ENCODE peak calls at places on chromosomes 13 and 19, in five cellular contexts. I, Y, O, L and R are unnamed samples. For H3K9me3, the result is how much of the 10 kb centered on the place peaks cover.

GRCh38 chr13:28129911-28130693 is 8.2 kb upstream of the PAN3 start:
- DNase-seq in I (no peak), Y (no peak), O (no peak), L (no peak), R (no peak)

GRCh38 chr13:46551410-46552301 is 1.3 kb upstream of the LRCH1 start:
- DNase-seq in I (peak), Y (peak), O (peak), L (peak), R (peak)

GRCh38 chr13:20175907-20176652 is 15.2 kb upstream of the GJA3 start:
- DNase-seq in I (no peak), Y (no peak), O (no peak), L (no peak), R (no peak)

GRCh38 chr19:14450168-14450874 is 17.2 kb downstream of the PKN1 start:
- DNase-seq in I (peak), Y (peak), O (no peak), L (no peak), R (no peak)

GRCh38 chr19:52270266-52270885 is 989 bp downstream of the ZNF766 start:
- DNase-seq in I (no peak), Y (no peak), O (no peak), L (no peak), R (no peak)

GRCh38 chr19:4425531-4425930 is 23.1 kb downstream of the CHAF1A start:
- DNase-seq in I (no peak), Y (no peak), O (no peak), L (no peak), R (no peak)

GRCh38 chr13:26183416-26183815 is 38.7 kb downstream of the RNF6 start:
- DNase-seq in I (no peak), Y (no peak), O (no peak), L (no peak), R (no peak)

GRCh38 chr13:23778879-23779278 is 110.3 kb downstream of the MIPEP start:
- DNase-seq in I (peak), Y (no peak), O (no peak), L (no peak), R (no peak)

GRCh38 chr13:50309872-50310594 is 294.8 kb downstream of the KCNRG start:
- DNase-seq in I (no peak), Y (no peak), O (no peak), L (no peak), R (no peak)

GRCh38 chr13:46101488-46102289 is 3.1 kb downstream of the CPB2 start:
- DNase-seq in I (no peak), Y (no peak), O (no peak), L (no peak), R (no peak)

GRCh38 chr19:12365372-12366162 is at the start of gene ZNF442:
- DNase-seq in I (peak), Y (peak), O (peak), L (peak), R (peak)

GRCh38 chr19:7624810-7625209 is 4.5 kb downstream of the XAB2 start:
- DNase-seq in I (no peak), Y (no peak), O (no peak), L (no peak), R (no peak)

GRCh38 chr19:45995715-45996385 is 583 bp downstream of the CCDC61 start:
- DNase-seq in I (no peak), Y (no peak), O (no peak), L (no peak), R (no peak)

GRCh38 chr13:104011505-104012270 is 945.5 kb upstream of the SLC10A2 start:
- DNase-seq in I (peak), Y (no peak), O (no peak), L (peak), R (no peak)

GRCh38 chr13:110464547-110465343 is 96.8 kb downstream of the RAB20 start:
- DNase-seq in I (no peak), Y (no peak), O (no peak), L (peak), R (no peak)

GRCh38 chr19:51003316-51003715 is 1.9 kb upstream of the KLK8 start:
- DNase-seq in I (no peak), Y (no peak), O (no peak), L (no peak), R (no peak)

GRCh38 chr13:44698076-44698475 is 121.9 kb upstream of the TSC22D1 start:
- DNase-seq in I (no peak), Y (no peak), O (no peak), L (no peak), R (no peak)

GRCh38 chr13:112722433-112723250 is 32.8 kb downstream of the ATP11A start:
- DNase-seq in I (peak), Y (no peak), O (peak), L (no peak), R (no peak)

GRCh38 chr13:23433171-23434153 is at the start of gene SACS:
- DNase-seq in I (peak), Y (no peak), O (no peak), L (peak), R (peak)

GRCh38 chr13:31012285-31013024 is 80.0 kb downstream of the TEX26 start:
- DNase-seq in I (peak), Y (no peak), O (no peak), L (no peak), R (no peak)

GRCh38 chr19:6241680-6242079 is 38.1 kb downstream of the MLLT1 start:
- DNase-seq in I (no peak), Y (no peak), O (no peak), L (peak), R (peak)

GRCh38 chr13:100347941-100348340 is 240.6 kb downstream of the GGACT start:
- DNase-seq in I (peak), Y (no peak), O (no peak), L (no peak), R (no peak)

GRCh38 chr13:76696370-76696769 is 189.8 kb downstream of the KCTD12 start:
- DNase-seq in I (no peak), Y (no peak), O (no peak), L (no peak), R (no peak)

GRCh38 chr19:38842439-38843174 is 7.2 kb downstream of the HNRNPL start:
- DNase-seq in I (no peak), Y (peak), O (no peak), L (peak), R (no peak)

GRCh38 chr13:110652231-110652730 is 36.9 kb downstream of the NAXD start:
- DNase-seq in I (no peak), Y (no peak), O (no peak), L (no peak), R (peak)

GRCh38 chr13:33483471-33483870 is 197.9 kb upstream of the STARD13 start:
- DNase-seq in I (peak), Y (no peak), O (no peak), L (no peak), R (no peak)

GRCh38 chr19:41735071-41735623 is 20.2 kb upstream of the CEACAM6 start:
- DNase-seq in I (peak), Y (no peak), O (no peak), L (no peak), R (no peak)

GRCh38 chr13:102913924-102914628 is 68.2 kb downstream of the ERCC5 start:
- DNase-seq in I (peak), Y (no peak), O (no peak), L (no peak), R (no peak)

GRCh38 chr19:48858984-48859710 is 9.3 kb downstream of the PLEKHA4 start:
- DNase-seq in I (no peak), Y (peak), O (no peak), L (peak), R (no peak)

GRCh38 chr13:28719656-28720055 is 886 bp upstream of the SLC46A3 start:
- DNase-seq in I (no peak), Y (no peak), O (no peak), L (no peak), R (no peak)

GRCh38 chr19:53881482-53882390 is at the start of gene PRKCG:
- DNase-seq in I (peak), Y (peak), O (no peak), L (peak), R (no peak)

GRCh38 chr19:5436101-5436947 is 18.9 kb upstream of the ZNRF4 start:
- DNase-seq in I (peak), Y (no peak), O (no peak), L (no peak), R (no peak)

GRCh38 chr13:106535552-106536243 is at the start of gene EFNB2:
- DNase-seq in I (peak), Y (peak), O (peak), L (peak), R (peak)

GRCh38 chr13:100096526-100096925 is 7.6 kb downstream of the PCCA start:
- DNase-seq in I (no peak), Y (no peak), O (no peak), L (no peak), R (no peak)

GRCh38 chr13:42561752-42562467 is 12.0 kb upstream of the TNFSF11 start:
- DNase-seq in I (peak), Y (no peak), O (no peak), L (no peak), R (no peak)

GRCh38 chr13:46893221-46893620 is 3.6 kb downstream of the HTR2A start:
- DNase-seq in I (no peak), Y (no peak), O (no peak), L (no peak), R (no peak)

GRCh38 chr13:30179547-30180256 is 127.6 kb downstream of the KATNAL1 start:
- DNase-seq in I (no peak), Y (no peak), O (no peak), L (no peak), R (no peak)

GRCh38 chr19:17488593-17489391 is 18.5 kb downstream of the SLC27A1 start:
- DNase-seq in I (peak), Y (peak), O (no peak), L (no peak), R (no peak)

GRCh38 chr13:52686381-52686780 is 33.7 kb downstream of the SUGT1 start:
- DNase-seq in I (no peak), Y (no peak), O (no peak), L (no peak), R (no peak)

GRCh38 chr19:33746159-33746558 is 50.5 kb upstream of the KCTD15 start:
- DNase-seq in I (no peak), Y (no peak), O (no peak), L (no peak), R (no peak)

DNA sequence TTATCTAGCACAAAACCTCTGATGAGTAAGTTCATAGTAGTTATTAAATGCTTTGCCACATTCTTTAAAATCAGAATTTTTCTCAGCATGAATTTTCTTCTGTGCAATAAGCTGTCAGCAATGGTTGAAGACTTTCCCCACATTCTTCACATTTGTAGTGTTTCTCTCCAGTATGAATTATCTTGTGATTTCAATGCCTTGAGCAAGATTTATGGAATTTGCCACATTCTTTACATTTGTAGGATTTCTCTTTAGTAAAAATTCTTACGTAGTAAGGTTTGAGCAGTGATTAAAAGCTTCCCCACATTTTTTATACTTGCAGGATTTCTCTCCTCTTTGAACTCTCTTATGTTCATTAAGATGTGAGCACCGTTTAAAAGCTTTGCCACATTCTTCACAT is 33.6 kb downstream of the ZNF682 start:
- DNase-seq in I (no peak), Y (no peak), O (no peak), L (no peak), R (no peak)
- H3K9me3 ChIP-seq in I (half or more), Y (under half), O (under half), L (under half), R (under half)

GRCh38 chr19:23328211-23328610 is 67.1 kb downstream of the ZNF91 start:
- DNase-seq in I (no peak), Y (no peak), O (no peak), L (no peak), R (no peak)
- H3K9me3 ChIP-seq in I (under half), Y (under half), O (under half), L (under half), R (under half)

GRCh38 chr19:15495151-15495550 is 13.2 kb upstream of the CYP4F22 start:
- DNase-seq in I (no peak), Y (no peak), O (no peak), L (no peak), R (no peak)
- H3K9me3 ChIP-seq in I (under half), Y (under half), O (under half), L (under half), R (under half)

DNA sequence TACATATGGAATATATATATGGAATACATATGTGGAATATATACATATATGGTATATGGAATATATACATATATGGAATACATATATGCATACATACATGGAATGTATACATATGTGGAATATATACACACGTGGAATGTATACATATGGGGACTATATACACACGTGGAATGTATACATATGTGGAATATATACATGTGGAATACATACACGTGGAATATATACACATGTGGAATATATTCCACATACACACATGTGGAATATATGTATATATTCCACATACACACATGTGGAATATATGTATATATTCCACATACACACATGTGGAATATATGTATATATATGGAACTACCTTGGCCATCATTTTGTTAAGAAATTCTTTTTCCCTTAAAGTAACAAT is 31.1 kb downstream of the ZNF571 start:
- DNase-seq in I (no peak), Y (no peak), O (no peak), L (no peak), R (no peak)
- H3K9me3 ChIP-seq in I (under half), Y (half or more), O (half or more), L (under half), R (half or more)

DNA sequence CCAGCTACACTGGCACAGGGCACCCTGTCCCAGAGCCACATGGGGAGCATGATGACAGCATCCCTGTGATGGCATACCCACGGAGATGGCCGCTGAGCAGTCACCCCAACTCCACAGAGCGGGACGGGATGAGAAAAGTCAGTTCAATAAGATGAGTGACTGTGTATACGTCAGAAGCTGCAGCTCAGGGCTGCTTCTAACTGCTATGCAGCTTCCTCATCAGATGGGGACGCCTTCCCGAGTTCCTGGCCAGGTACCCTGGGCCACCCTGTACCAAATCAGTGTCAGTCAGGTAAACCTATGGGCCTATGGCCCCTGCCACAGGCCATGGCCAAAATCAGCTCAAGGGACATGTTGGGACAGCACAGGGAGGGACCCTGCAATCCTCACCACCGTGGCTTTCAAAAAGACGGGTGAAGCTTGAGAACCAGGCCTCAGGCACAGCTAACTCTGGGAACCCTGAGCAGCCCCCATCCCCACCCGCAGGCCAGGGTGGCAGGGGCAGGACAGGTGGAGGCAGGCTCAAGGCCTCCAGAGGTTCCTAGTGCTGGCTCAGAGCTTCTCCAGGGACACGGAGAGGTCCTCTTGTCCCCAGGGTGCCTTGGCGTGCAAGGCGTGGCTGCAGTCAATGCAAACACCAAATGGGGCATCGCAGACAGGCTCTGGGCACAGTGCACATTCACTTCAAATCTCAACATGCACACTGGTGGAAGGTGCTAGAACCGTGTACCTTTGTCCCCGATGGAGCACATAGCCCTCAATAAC is 122.4 kb downstream of the TUBA3C start:
- DNase-seq in I (no peak), Y (no peak), O (no peak), L (no peak), R (no peak)
- H3K9me3 ChIP-seq in I (under half), Y (under half), O (under half), L (under half), R (under half)